ENCODE peak calls at places on chromosome 7, in ten cellular contexts. One of them, this sample, is unnamed.

GRCh38 chr7:151076863-151077704 is 3.5 kb downstream of the FASTK start:
- DNase-seq in hepatocyte: no peak
- DNase-seq in right lobe of liver: no peak
- DNase-seq in ovary: peak; percentile 39
- DNase-seq in uterus: no peak
- DNase-seq in left ventricle myocardium inferior: no peak
- DNase-seq in aorta: no peak
- DNase-seq in mucosa of descending colon: peak; percentile 53
- DNase-seq in SK-N-SH: peak; percentile 85
- DNase-seq in psoas muscle: no peak
- DNase-seq in this sample: no peak

GRCh38 chr7:68699090-68699711 is 899.1 kb upstream of the AUTS2 start:
- DNase-seq in mucosa of descending colon: no peak
- DNase-seq in psoas muscle: no peak
- DNase-seq in left ventricle myocardium inferior: no peak
- DNase-seq in right lobe of liver: no peak
- DNase-seq in SK-N-SH: no peak
- DNase-seq in ovary: no peak
- DNase-seq in aorta: no peak
- DNase-seq in uterus: no peak
- DNase-seq in hepatocyte: no peak
- DNase-seq in this sample: peak; percentile 88

GRCh38 chr7:130180571-130180971 is 24.6 kb downstream of the TMEM209 start:
- DNase-seq in SK-N-SH: no peak
- DNase-seq in right lobe of liver: no peak
- DNase-seq in left ventricle myocardium inferior: no peak
- DNase-seq in ovary: no peak
- DNase-seq in mucosa of descending colon: no peak
- DNase-seq in uterus: no peak
- DNase-seq in psoas muscle: no peak
- DNase-seq in hepatocyte: no peak
- DNase-seq in aorta: no peak
- DNase-seq in this sample: no peak

GRCh38 chr7:101733713-101734475 is 83.5 kb upstream of the CUX1 start:
- DNase-seq in aorta: peak; percentile 64
- DNase-seq in right lobe of liver: peak; percentile 62
- DNase-seq in mucosa of descending colon: peak; percentile 72
- DNase-seq in psoas muscle: peak; percentile 70
- DNase-seq in uterus: peak; percentile 46
- DNase-seq in ovary: peak; percentile 71
- DNase-seq in SK-N-SH: peak; percentile 66
- DNase-seq in hepatocyte: peak; percentile 73
- DNase-seq in left ventricle myocardium inferior: peak; percentile 28
- DNase-seq in this sample: no peak

GRCh38 chr7:52179934-52180333 is 855.5 kb upstream of the POM121L12 start:
- DNase-seq in left ventricle myocardium inferior: no peak
- DNase-seq in ovary: no peak
- DNase-seq in hepatocyte: no peak
- DNase-seq in uterus: no peak
- DNase-seq in right lobe of liver: no peak
- DNase-seq in SK-N-SH: no peak
- DNase-seq in mucosa of descending colon: no peak
- DNase-seq in psoas muscle: no peak
- DNase-seq in aorta: no peak
- DNase-seq in this sample: no peak

GRCh38 chr7:94375167-94375566 is 19.5 kb upstream of the COL1A2 start:
- DNase-seq in ovary: peak; percentile 61
- DNase-seq in left ventricle myocardium inferior: peak; percentile 39
- DNase-seq in SK-N-SH: no peak
- DNase-seq in aorta: peak; percentile 69
- DNase-seq in mucosa of descending colon: no peak
- DNase-seq in hepatocyte: peak; percentile 89
- DNase-seq in right lobe of liver: no peak
- DNase-seq in psoas muscle: no peak
- DNase-seq in uterus: peak; percentile 88
- DNase-seq in this sample: peak; percentile 82

GRCh38 chr7:50467817-50468610 is 17.9 kb upstream of the FIGNL1 start:
- DNase-seq in psoas muscle: peak; percentile 93
- DNase-seq in ovary: peak; percentile 89
- DNase-seq in mucosa of descending colon: peak; percentile 86
- DNase-seq in SK-N-SH: peak; percentile 93
- DNase-seq in aorta: peak; percentile 86
- DNase-seq in left ventricle myocardium inferior: peak; percentile 81
- DNase-seq in hepatocyte: peak; percentile 88
- DNase-seq in right lobe of liver: peak; percentile 84
- DNase-seq in uterus: peak; percentile 85
- DNase-seq in this sample: peak; percentile 69

GRCh38 chr7:4830176-4830575 is 31.7 kb downstream of the PAPOLB start:
- DNase-seq in aorta: peak; percentile 69
- DNase-seq in hepatocyte: peak; percentile 87
- DNase-seq in SK-N-SH: peak; percentile 95
- DNase-seq in ovary: peak; percentile 64
- DNase-seq in left ventricle myocardium inferior: peak; percentile 68
- DNase-seq in psoas muscle: peak; percentile 17
- DNase-seq in mucosa of descending colon: peak; percentile 68
- DNase-seq in uterus: peak; percentile 60
- DNase-seq in right lobe of liver: peak; percentile 50
- DNase-seq in this sample: no peak

GRCh38 chr7:17147409-17147808 is 151.0 kb upstream of the AHR start:
- DNase-seq in aorta: no peak
- DNase-seq in hepatocyte: no peak
- DNase-seq in right lobe of liver: no peak
- DNase-seq in mucosa of descending colon: no peak
- DNase-seq in uterus: no peak
- DNase-seq in psoas muscle: no peak
- DNase-seq in ovary: no peak
- DNase-seq in SK-N-SH: no peak
- DNase-seq in left ventricle myocardium inferior: no peak
- DNase-seq in this sample: no peak

GRCh38 chr7:131011437-131011752 is 277.4 kb upstream of the KLF14 start:
- DNase-seq in mucosa of descending colon: no peak
- DNase-seq in right lobe of liver: peak; percentile 43
- DNase-seq in ovary: no peak
- DNase-seq in left ventricle myocardium inferior: no peak
- DNase-seq in hepatocyte: no peak
- DNase-seq in psoas muscle: peak; percentile 63
- DNase-seq in SK-N-SH: no peak
- DNase-seq in uterus: no peak
- DNase-seq in aorta: peak; percentile 47
- DNase-seq in this sample: no peak

GRCh38 chr7:157495594-157495993 is 158.8 kb downstream of the DNAJB6 start:
- DNase-seq in ovary: no peak
- DNase-seq in left ventricle myocardium inferior: no peak
- DNase-seq in mucosa of descending colon: no peak
- DNase-seq in uterus: no peak
- DNase-seq in psoas muscle: peak; percentile 28
- DNase-seq in SK-N-SH: no peak
- DNase-seq in aorta: no peak
- DNase-seq in hepatocyte: no peak
- DNase-seq in right lobe of liver: no peak
- DNase-seq in this sample: no peak

GRCh38 chr7:107387077-107387476 is 82.8 kb upstream of the GPR22 start:
- DNase-seq in SK-N-SH: peak; percentile 75
- DNase-seq in right lobe of liver: peak; percentile 26
- DNase-seq in aorta: peak; percentile 82
- DNase-seq in left ventricle myocardium inferior: peak; percentile 61
- DNase-seq in hepatocyte: peak; percentile 66
- DNase-seq in psoas muscle: peak; percentile 57
- DNase-seq in uterus: peak; percentile 36
- DNase-seq in mucosa of descending colon: peak; percentile 21
- DNase-seq in ovary: no peak
- DNase-seq in this sample: peak; percentile 68

GRCh38 chr7:28371846-28372245 is 40.5 kb upstream of the CREB5 start:
- DNase-seq in uterus: no peak
- DNase-seq in ovary: no peak
- DNase-seq in SK-N-SH: no peak
- DNase-seq in hepatocyte: no peak
- DNase-seq in left ventricle myocardium inferior: no peak
- DNase-seq in mucosa of descending colon: no peak
- DNase-seq in aorta: no peak
- DNase-seq in right lobe of liver: no peak
- DNase-seq in psoas muscle: no peak
- DNase-seq in this sample: no peak

GRCh38 chr7:131792311-131792710 is 235.9 kb upstream of the PODXL start:
- DNase-seq in aorta: no peak
- DNase-seq in ovary: no peak
- DNase-seq in uterus: no peak
- DNase-seq in SK-N-SH: no peak
- DNase-seq in hepatocyte: no peak
- DNase-seq in mucosa of descending colon: no peak
- DNase-seq in left ventricle myocardium inferior: no peak
- DNase-seq in psoas muscle: no peak
- DNase-seq in right lobe of liver: no peak
- DNase-seq in this sample: no peak

GRCh38 chr7:142811154-142811737 is 40.5 kb downstream of the PRSS2 start:
- DNase-seq in SK-N-SH: peak; percentile 59
- DNase-seq in aorta: no peak
- DNase-seq in right lobe of liver: no peak
- DNase-seq in uterus: no peak
- DNase-seq in ovary: no peak
- DNase-seq in mucosa of descending colon: no peak
- DNase-seq in hepatocyte: peak; percentile 46
- DNase-seq in left ventricle myocardium inferior: no peak
- DNase-seq in psoas muscle: no peak
- DNase-seq in this sample: peak; percentile 39

DNA sequence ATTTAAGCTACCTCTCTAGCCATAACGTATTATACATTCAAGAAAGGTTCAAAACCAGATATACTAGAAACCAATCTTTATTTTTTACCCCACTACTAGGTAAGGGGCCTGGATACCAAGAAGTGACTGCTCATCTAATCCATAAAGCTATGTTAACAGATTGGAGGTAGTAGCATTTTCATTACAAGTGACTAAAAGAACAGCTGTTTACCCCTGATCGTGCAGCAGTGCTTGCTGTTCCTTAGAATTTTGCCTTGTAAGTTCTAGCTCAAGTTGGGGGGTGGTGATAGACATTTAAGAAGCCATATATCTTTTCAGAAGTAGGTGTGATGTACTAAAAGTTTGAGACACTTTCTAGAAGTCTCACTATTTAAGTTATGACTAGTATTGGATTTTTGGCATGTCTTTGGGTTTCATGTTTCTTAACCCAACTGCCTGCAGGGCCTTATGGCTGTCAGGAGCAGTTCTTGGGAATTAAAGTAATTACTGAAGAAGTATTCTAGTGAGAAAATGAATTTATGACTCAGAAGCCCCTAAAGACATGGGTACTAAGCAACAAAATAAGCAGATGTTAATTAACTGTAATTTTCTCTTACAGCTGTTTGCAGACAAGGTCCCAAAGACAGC is 2.3 kb downstream of the PPIA start:
- DNase-seq in left ventricle myocardium inferior: no peak
- DNase-seq in ovary: no peak
- DNase-seq in mucosa of descending colon: no peak
- DNase-seq in hepatocyte: no peak
- DNase-seq in right lobe of liver: no peak
- DNase-seq in SK-N-SH: no peak
- DNase-seq in aorta: no peak
- DNase-seq in uterus: no peak
- DNase-seq in psoas muscle: no peak
- DNase-seq in this sample: no peak
- H3K36me3 ChIP-seq in left ventricle myocardium inferior: peaks cover 50% of the 10 kb centered on the region
- H3K36me3 ChIP-seq in ovary: no peaks in the 10 kb centered on the region
- H3K36me3 ChIP-seq in mucosa of descending colon: peaks cover 13% of the 10 kb centered on the region
- H3K36me3 ChIP-seq in hepatocyte: no peaks in the 10 kb centered on the region
- H3K36me3 ChIP-seq in right lobe of liver: peaks cover 50% of the 10 kb centered on the region
- H3K36me3 ChIP-seq in SK-N-SH: peaks cover 42% of the 10 kb centered on the region
- H3K36me3 ChIP-seq in aorta: peaks cover 14% of the 10 kb centered on the region
- H3K36me3 ChIP-seq in uterus: no peaks in the 10 kb centered on the region
- H3K36me3 ChIP-seq in psoas muscle: peaks cover 12% of the 10 kb centered on the region
- H3K36me3 ChIP-seq in this sample: peaks cover 75% of the 10 kb centered on the region

DNA sequence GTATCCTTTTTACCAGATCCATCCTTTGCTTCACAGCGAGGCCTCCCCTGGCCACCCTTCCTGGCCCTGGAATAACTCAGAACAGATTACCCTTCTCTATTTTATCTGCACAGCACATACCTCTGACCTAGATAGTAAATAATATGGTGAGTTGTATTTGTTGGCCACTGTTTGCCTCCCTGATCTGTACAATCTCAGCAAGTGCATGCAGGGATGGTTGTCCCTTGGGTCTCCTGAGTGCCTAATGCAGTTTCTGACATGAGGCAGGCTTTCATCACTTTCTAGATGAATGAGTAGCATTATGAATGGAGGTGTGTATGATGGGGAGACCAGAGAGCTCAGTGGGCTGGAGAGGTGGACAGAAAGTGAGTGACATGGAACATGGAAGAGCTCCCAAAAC is 525.1 kb upstream of the IGFBP3 start:
- DNase-seq in hepatocyte: no peak
- DNase-seq in uterus: no peak
- DNase-seq in aorta: no peak
- DNase-seq in ovary: no peak
- DNase-seq in mucosa of descending colon: no peak
- DNase-seq in SK-N-SH: no peak
- DNase-seq in psoas muscle: no peak
- DNase-seq in left ventricle myocardium inferior: no peak
- DNase-seq in right lobe of liver: no peak
- DNase-seq in this sample: no peak
- H3K4me3 ChIP-seq in hepatocyte: no peak overlapping the region
- H3K4me3 ChIP-seq in uterus: no peak overlapping the region
- H3K4me3 ChIP-seq in aorta: no peak overlapping the region
- H3K4me3 ChIP-seq in ovary: no peak overlapping the region
- H3K4me3 ChIP-seq in mucosa of descending colon: no peak overlapping the region
- H3K4me3 ChIP-seq in SK-N-SH: no peak overlapping the region
- H3K4me3 ChIP-seq in psoas muscle: no peak overlapping the region
- H3K4me3 ChIP-seq in left ventricle myocardium inferior: no peak overlapping the region
- H3K4me3 ChIP-seq in right lobe of liver: no peak overlapping the region
- H3K4me3 ChIP-seq in this sample: no peak overlapping the region

GRCh38 chr7:126424985-126425384 is 827.8 kb downstream of the GRM8 start:
- DNase-seq in aorta: no peak
- DNase-seq in right lobe of liver: no peak
- DNase-seq in SK-N-SH: no peak
- DNase-seq in hepatocyte: no peak
- DNase-seq in psoas muscle: no peak
- DNase-seq in mucosa of descending colon: no peak
- DNase-seq in left ventricle myocardium inferior: no peak
- DNase-seq in ovary: no peak
- DNase-seq in uterus: no peak
- DNase-seq in this sample: no peak
- H3K9me3 ChIP-seq in aorta: no peaks in the 10 kb centered on the region
- H3K9me3 ChIP-seq in right lobe of liver: no peaks in the 10 kb centered on the region
- H3K9me3 ChIP-seq in SK-N-SH: no peaks in the 10 kb centered on the region
- H3K9me3 ChIP-seq in hepatocyte: no peaks in the 10 kb centered on the region
- H3K9me3 ChIP-seq in psoas muscle: no peaks in the 10 kb centered on the region
- H3K9me3 ChIP-seq in mucosa of descending colon: no peaks in the 10 kb centered on the region
- H3K9me3 ChIP-seq in left ventricle myocardium inferior: no peaks in the 10 kb centered on the region
- H3K9me3 ChIP-seq in ovary: no peaks in the 10 kb centered on the region
- H3K9me3 ChIP-seq in uterus: no peaks in the 10 kb centered on the region
- H3K9me3 ChIP-seq in this sample: no peaks in the 10 kb centered on the region

GRCh38 chr7:105639677-105640493 is 58.6 kb upstream of the EFCAB10 start:
- DNase-seq in right lobe of liver: no peak
- DNase-seq in SK-N-SH: no peak
- DNase-seq in ovary: peak; percentile 42
- DNase-seq in mucosa of descending colon: no peak
- DNase-seq in psoas muscle: no peak
- DNase-seq in hepatocyte: no peak
- DNase-seq in aorta: no peak
- DNase-seq in left ventricle myocardium inferior: no peak
- DNase-seq in uterus: no peak
- DNase-seq in this sample: no peak
- H3K36me3 ChIP-seq in right lobe of liver: peaks cover 30% of the 10 kb centered on the region
- H3K36me3 ChIP-seq in SK-N-SH: peaks cover 48% of the 10 kb centered on the region
- H3K36me3 ChIP-seq in ovary: no peaks in the 10 kb centered on the region
- H3K36me3 ChIP-seq in mucosa of descending colon: no peaks in the 10 kb centered on the region
- H3K36me3 ChIP-seq in psoas muscle: peaks cover 2% of the 10 kb centered on the region
- H3K36me3 ChIP-seq in hepatocyte: no peaks in the 10 kb centered on the region
- H3K36me3 ChIP-seq in aorta: no peaks in the 10 kb centered on the region
- H3K36me3 ChIP-seq in left ventricle myocardium inferior: peaks cover 70% of the 10 kb centered on the region
- H3K36me3 ChIP-seq in uterus: no peaks in the 10 kb centered on the region
- H3K36me3 ChIP-seq in this sample: no peaks in the 10 kb centered on the region